ENCODE peak calls at places on chromosomes 11 and 22, in nine cellular contexts. O is activated naive CD8-positive, alpha-beta T cell treated with anti-CD3 and anti-CD28 coated beads, Interleukin-2, amount 50 U/mL, for 24 hours; Y is central memory CD8-positive, alpha-beta T cell; S is left lung; K is Right ventricle myocardium inferior; J is T-cell; E is effector memory CD8-positive, alpha-beta T cell; G is A549; P is WTC11. V is an unnamed sample.
A peak's percentile ranks its signal among the peaks of the same experiment; 100 is the strongest.

GRCh38 chr22:24401824-24402434 is 25.5 kb upstream of the ADORA2A start:
- ATAC-seq in O (peak; percentile 20), Y (no peak), S (peak; percentile 18), K (no peak), J (no peak), E (no peak), G (peak; percentile 72), P (no peak), V (peak; percentile 5)

GRCh38 chr11:36509694-36510566 is at the start of gene TRAF6:
- ATAC-seq in O (peak; percentile 95), Y (peak; percentile 91), S (peak; percentile 98), K (peak; percentile 97), J (peak; percentile 96), E (peak; percentile 94), G (peak; percentile 96), P (peak; percentile 92), V (peak; percentile 97)

GRCh38 chr11:13011366-13012036 is 2.4 kb downstream of the RASSF10 start:
- ATAC-seq in O (no peak), Y (no peak), S (no peak), K (no peak), J (no peak), E (no peak), G (no peak), P (no peak), V (no peak)

GRCh38 chr11:13695886-13696285 is 27.4 kb downstream of the FAR1 start:
- ATAC-seq in O (no peak), Y (no peak), S (no peak), K (no peak), J (no peak), E (no peak), G (no peak), P (no peak), V (no peak)

GRCh38 chr22:40671369-40671768 is 7.9 kb upstream of the MCHR1 start:
- ATAC-seq in O (no peak), Y (no peak), S (no peak), K (no peak), J (no peak), E (no peak), G (no peak), P (peak; percentile 59), V (no peak)

GRCh38 chr11:115527534-115528125 is 23.4 kb upstream of the CADM1 start:
- ATAC-seq in O (no peak), Y (no peak), S (peak; percentile 77), K (no peak), J (no peak), E (no peak), G (no peak), P (peak; percentile 71), V (peak; percentile 46)

GRCh38 chr22:38176170-38176741 is 5.4 kb downstream of the PLA2G6 start:
- ATAC-seq in O (peak; percentile 38), Y (peak; percentile 33), S (peak; percentile 8), K (peak; percentile 66), J (peak; percentile 72), E (no peak), G (no peak), P (no peak), V (peak; percentile 1)

GRCh38 chr11:77968337-77968736 is 26.1 kb downstream of the INTS4 start:
- ATAC-seq in O (no peak), Y (no peak), S (no peak), K (no peak), J (no peak), E (no peak), G (no peak), P (no peak), V (no peak)

GRCh38 chr11:122137081-122137793 is 21.2 kb upstream of the BLID start:
- ATAC-seq in O (no peak), Y (no peak), S (peak; percentile 75), K (peak; percentile 81), J (no peak), E (no peak), G (peak; percentile 56), P (no peak), V (peak; percentile 73)

GRCh38 chr11:94521684-94522083 is 9.4 kb downstream of the C11orf97 start:
- ATAC-seq in O (no peak), Y (no peak), S (peak; percentile 21), K (no peak), J (no peak), E (peak; percentile 40), G (peak; percentile 54), P (peak; percentile 96), V (peak; percentile 36)

GRCh38 chr22:32558681-32559355 is 84.2 kb downstream of the FBXO7 start:
- ATAC-seq in O (peak; percentile 63), Y (no peak), S (peak; percentile 87), K (peak; percentile 78), J (no peak), E (no peak), G (peak; percentile 93), P (no peak), V (peak; percentile 94)

GRCh38 chr11:67576742-67577475 is 6.7 kb upstream of the GSTP1 start:
- ATAC-seq in O (no peak), Y (no peak), S (no peak), K (no peak), J (no peak), E (no peak), G (peak; percentile 27), P (peak; percentile 59), V (peak; percentile 25)

GRCh38 chr22:41271787-41272186 is 14.2 kb downstream of the RANGAP1 start:
- ATAC-seq in O (no peak), Y (no peak), S (no peak), K (no peak), J (no peak), E (no peak), G (peak; percentile 70), P (no peak), V (peak; percentile 85)